ENCODE peak calls at places on chromosomes 1 and 21, in four cellular contexts. E is H9, X is mesendoderm, O is mesenchymal stem cell. A is an unnamed sample.

GRCh38 chr1:113369040-113369439 is 21.3 kb upstream of the MAGI3 start:
- DNase-seq in O (no peak), X (no peak), E (no peak), A (no peak)

GRCh38 chr1:154953611-154954038 is 2.3 kb downstream of the PBXIP1 start:
- DNase-seq in X (no peak), O (no peak), E (no peak), A (no peak)

GRCh38 chr1:153842006-153842471 is 66.8 kb downstream of the SLC27A3 start:
- DNase-seq in X (no peak), E (no peak), O (no peak), A (peak; percentile 12)

GRCh38 chr1:207007352-207008033 is 25.1 kb downstream of the C1orf116 start:
- DNase-seq in O (peak; percentile 28), E (no peak), X (peak; percentile 81), A (peak; percentile 91)

GRCh38 chr1:67856921-67857320 is 23.7 kb upstream of the GNG12 start:
- DNase-seq in O (no peak), E (no peak), X (no peak), A (no peak)

GRCh38 chr1:224784606-224785328 is 144.7 kb upstream of the DNAH14 start:
- DNase-seq in E (no peak), O (peak; percentile 38), X (no peak), A (peak; percentile 50)

GRCh38 chr1:47696404-47696910 is 258.6 kb downstream of the FOXD2 start:
- DNase-seq in O (no peak), X (no peak), E (no peak), A (no peak)

GRCh38 chr21:36990508-36991205 is 15.8 kb upstream of the RIPPLY3 start:
- DNase-seq in E (peak; percentile 45), X (peak; percentile 46), O (no peak), A (no peak)

GRCh38 chr1:158045639-158046038 is 52.2 kb downstream of the KIRREL1 start:
- DNase-seq in E (no peak), X (peak; percentile 93), O (peak; percentile 67), A (peak; percentile 90)

GRCh38 chr1:93874025-93874651 is 4.9 kb downstream of the DNTTIP2 start:
- DNase-seq in X (peak; percentile 74), E (no peak), O (peak; percentile 66), A (peak; percentile 72)

GRCh38 chr1:79745928-79746327 is 739.4 kb upstream of the ADGRL4 start:
- DNase-seq in E (no peak), X (no peak), O (no peak), A (peak; percentile 12)

GRCh38 chr1:171954386-171954785 is 113.1 kb downstream of the DNM3 start:
- DNase-seq in X (no peak), E (no peak), O (no peak), A (no peak)
- H2AK5ac ChIP-seq in X (no peak overlapping the region), E (no peak overlapping the region), O (no peak overlapping the region), A (no peak overlapping the region)

DNA sequence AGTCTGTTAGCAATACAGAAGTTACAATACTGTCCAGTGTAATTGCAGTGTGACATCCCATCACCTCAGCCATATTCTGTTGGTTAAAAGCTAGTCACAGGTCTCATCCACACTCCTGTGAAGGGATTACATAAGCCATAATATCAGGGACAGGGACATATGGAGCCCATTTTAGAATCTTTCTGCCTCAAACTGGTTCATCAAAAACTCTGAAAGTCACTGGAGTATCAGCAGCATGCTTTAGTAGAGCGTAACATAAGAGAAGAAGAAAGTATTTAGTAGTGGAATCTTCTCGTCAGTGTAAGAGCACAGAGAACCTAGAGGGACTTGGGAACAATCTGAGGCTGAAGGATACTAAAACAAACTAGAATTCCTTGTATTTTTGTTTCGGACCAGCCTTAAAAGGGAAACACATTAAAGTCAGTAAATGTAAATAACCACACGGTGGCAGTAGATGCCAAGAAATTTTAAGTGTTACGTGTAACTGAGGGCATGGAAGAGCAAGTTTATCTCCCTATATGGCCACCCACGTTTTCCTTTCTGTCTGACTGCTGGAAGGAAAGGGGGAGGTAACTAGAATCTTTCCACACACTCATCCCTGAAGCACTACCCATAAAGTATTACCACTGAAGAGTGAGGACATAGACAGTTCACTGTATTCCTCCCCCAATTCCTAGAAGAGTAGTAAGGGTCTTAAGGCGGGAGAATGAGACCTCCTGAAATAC is 41.6 kb upstream of the AGL start:
- DNase-seq in X (peak; percentile 93), E (peak; percentile 37), O (peak; percentile 94), A (peak; percentile 96)
- H3K9ac ChIP-seq in X (peak overlapping the region; percentile 59), E (no peak overlapping the region), O (peak overlapping the region; percentile 80), A (peak overlapping the region; percentile 70)

GRCh38 chr1:22600071-22600816 is 36.2 kb upstream of the C1QA start:
- DNase-seq in E (peak; percentile 68), X (no peak), O (no peak), A (no peak)
- H2AK5ac ChIP-seq in E (no peak overlapping the region), X (no peak overlapping the region), O (no peak overlapping the region), A (no peak overlapping the region)

GRCh38 chr1:86430376-86430775 is 6.4 kb downstream of the CLCA2 start:
- DNase-seq in E (no peak), X (no peak), O (no peak), A (no peak)
- H3K9ac ChIP-seq in E (no peak overlapping the region), X (no peak overlapping the region), O (peak overlapping the region; percentile 85), A (no peak overlapping the region)

GRCh38 chr1:10819198-10819901 is 22.9 kb upstream of the CASZ1 start:
- DNase-seq in X (no peak), E (no peak), O (no peak), A (no peak)
- H2AK5ac ChIP-seq in X (no peak overlapping the region), E (no peak overlapping the region), O (no peak overlapping the region), A (no peak overlapping the region)

GRCh38 chr1:110617589-110617988 is 11.4 kb upstream of the KCNA2 start:
- DNase-seq in O (no peak), E (no peak), X (no peak), A (no peak)

GRCh38 chr1:110620250-110620615 is 14.1 kb upstream of the KCNA2 start:
- DNase-seq in E (no peak), X (no peak), O (no peak), A (no peak)

GRCh38 chr1:110620686-110621085 is 14.5 kb upstream of the KCNA2 start:
- DNase-seq in O (no peak), E (no peak), X (no peak), A (no peak)

GRCh38 chr1:110618668-110619067 is 12.5 kb upstream of the KCNA2 start:
- DNase-seq in E (no peak), O (no peak), X (no peak), A (no peak)

GRCh38 chr1:110619412-110620249 is 13.5 kb upstream of the KCNA2 start:
- DNase-seq in O (peak; percentile 44), E (peak; percentile 90), X (peak; percentile 86), A (peak; percentile 59)
- H3K9ac ChIP-seq in O (no peak overlapping the region), E (no peak overlapping the region), X (peak overlapping the region; percentile 28), A (no peak overlapping the region)

GRCh38 chr1:11175461-11175860 is 13.7 kb upstream of the ANGPTL7 start:
- DNase-seq in X (no peak), O (no peak), E (no peak), A (no peak)

GRCh38 chr1:11174271-11174942 is 14.7 kb upstream of the ANGPTL7 start:
- DNase-seq in E (no peak), O (no peak), X (no peak), A (no peak)

GRCh38 chr1:11178021-11179015 is 10.8 kb upstream of the ANGPTL7 start:
- DNase-seq in X (peak; percentile 40), E (no peak), O (no peak), A (peak; percentile 28)

GRCh38 chr1:11179125-11179524 is 10.0 kb upstream of the ANGPTL7 start:
- DNase-seq in E (no peak), O (no peak), X (no peak), A (no peak)

DNA sequence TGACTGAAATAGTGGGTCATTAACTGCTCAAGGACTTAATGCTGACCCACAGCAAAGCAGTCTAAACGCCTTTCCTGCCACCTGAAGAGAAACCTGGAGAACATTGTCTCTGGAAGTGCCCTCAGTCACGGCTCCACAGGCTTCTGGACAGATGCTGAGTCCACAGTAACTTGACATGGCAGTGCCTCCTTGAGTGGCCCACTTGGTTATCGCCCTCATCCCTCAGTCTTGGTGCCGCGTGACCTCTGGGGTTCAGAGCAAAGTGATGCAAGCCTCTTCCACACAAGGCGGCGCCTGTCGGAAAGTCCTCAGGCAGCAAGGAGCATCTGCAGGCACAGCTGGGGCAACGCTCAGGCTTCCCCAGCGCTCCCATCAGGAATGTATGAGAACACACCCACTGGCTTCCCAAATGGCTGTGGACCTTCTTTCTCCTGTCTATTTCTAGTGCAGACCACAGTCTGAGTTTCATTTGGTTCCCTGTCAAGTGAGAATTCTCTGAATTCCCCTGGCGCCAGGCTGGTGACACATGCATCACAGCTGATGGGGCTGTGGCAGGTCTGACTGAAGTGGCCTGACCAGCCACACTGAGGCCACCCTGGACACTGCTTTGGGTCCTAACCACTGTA is 13.0 kb upstream of the ANGPTL7 start:
- DNase-seq in X (peak; percentile 55), E (no peak), O (peak; percentile 7), A (peak; percentile 33)
- H2AK5ac ChIP-seq in X (no peak overlapping the region), E (no peak overlapping the region), O (no peak overlapping the region), A (no peak overlapping the region)

DNA sequence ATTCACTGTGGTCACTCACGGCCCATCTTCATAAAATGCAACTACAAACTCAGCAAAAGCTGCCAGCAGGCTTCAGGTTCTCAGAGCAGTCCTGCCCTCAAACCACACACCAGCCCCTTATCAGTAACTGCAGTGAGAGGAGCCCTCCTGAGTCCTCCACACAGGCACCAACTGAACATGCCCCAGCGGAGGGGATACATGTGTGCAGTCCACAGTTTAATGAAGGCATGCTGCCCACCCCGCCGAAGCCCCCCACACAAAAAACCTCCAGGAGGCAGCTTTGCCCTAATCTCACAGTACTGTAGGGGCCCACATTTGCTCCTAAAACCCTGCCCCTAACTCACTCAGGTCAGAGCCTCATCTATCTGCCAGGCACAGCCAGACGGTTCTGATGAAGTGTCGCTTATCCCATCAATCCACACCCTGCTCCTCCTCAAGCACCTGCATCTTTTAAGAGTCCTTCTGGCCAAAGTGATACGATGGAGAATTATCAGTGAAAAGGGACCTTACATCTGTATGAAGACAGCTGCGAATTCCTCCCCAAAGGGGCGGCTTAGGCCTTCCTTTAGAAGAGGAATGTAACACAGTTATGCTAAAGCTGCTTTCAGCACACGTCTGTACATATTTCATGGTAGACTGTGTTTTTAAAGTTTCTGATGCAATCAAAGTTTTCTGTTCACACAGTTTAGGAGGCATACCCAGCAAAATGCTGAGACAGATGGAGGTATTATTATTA is 3.5 kb downstream of the ABCB10 start:
- DNase-seq in E (no peak), O (no peak), X (peak; percentile 2), A (no peak)
- H3K9ac ChIP-seq in E (no peak overlapping the region), O (no peak overlapping the region), X (no peak overlapping the region), A (no peak overlapping the region)